ENCODE peak calls at places on chromosomes 11 and 22, in six cellular contexts. H is skeletal muscle cell; Y is choroid plexus epithelial cell; U is activated CD4-positive, alpha-beta memory T cell treated with anti-CD3 and anti-CD28 coated beads for 36 hours; X is NCI-H1436; V is stimulated activated CD8-positive, alpha-beta memory T cell treated with anti-CD3 and anti-CD28 coated beads, Interleukin-7, amount 100 ng/mL, for 24 hours. N is an unnamed sample.

GRCh38 chr22:28951969-28952521 is 68.7 kb downstream of the ZNRF3 start:
- DNase-seq in H (peak; percentile 36), Y (peak; percentile 59), U (no peak), X (no peak), V (no peak), N (peak; percentile 73)

GRCh38 chr11:88246680-88247079 is 71.4 kb upstream of the RAB38 start:
- DNase-seq in H (peak; percentile 74), Y (peak; percentile 23), U (no peak), X (no peak), V (no peak), N (peak; percentile 76)

GRCh38 chr22:45164217-45165123 is 745 bp downstream of the NUP50 start:
- DNase-seq in H (no peak), Y (peak; percentile 39), U (peak; percentile 48), X (no peak), V (no peak), N (no peak)

GRCh38 chr11:13984616-13985474 is 22.3 kb downstream of the SPON1 start:
- DNase-seq in H (peak; percentile 26), Y (no peak), U (no peak), X (no peak), V (no peak), N (peak; percentile 70)

GRCh38 chr11:65135633-65136145 is 1.4 kb upstream of the SYVN1 start:
- DNase-seq in H (no peak), Y (no peak), U (no peak), X (no peak), V (no peak), N (no peak)

GRCh38 chr11:29518389-29519174 is 498.2 kb downstream of the KCNA4 start:
- DNase-seq in H (no peak), Y (peak; percentile 4), U (no peak), X (no peak), V (no peak), N (no peak)

GRCh38 chr11:117972044-117972443 is 14.2 kb upstream of the IL10RA start:
- DNase-seq in H (no peak), Y (no peak), U (no peak), X (no peak), V (no peak), N (no peak)

GRCh38 chr22:25437414-25438160 is 126.9 kb upstream of the GRK3 start:
- DNase-seq in H (no peak), Y (no peak), U (no peak), X (no peak), V (no peak), N (no peak)

GRCh38 chr11:114302663-114303062 is 6.5 kb downstream of the NNMT start:
- DNase-seq in H (no peak), Y (no peak), U (no peak), X (no peak), V (no peak), N (no peak)

N was measured in AG09309.